ENCODE peak calls at places on chromosomes 2 and 18, in six cellular contexts. C, D, Z, N, F and V are unnamed samples.

GRCh38 chr2:85583667-85584353 is 421 bp upstream of the VAMP5 start:
- DNase-seq in Z (no peak), F (peak; percentile 73), D (peak; percentile 68), N (no peak), C (no peak), V (no peak)

GRCh38 chr18:26656944-26657536 is 108.7 kb upstream of the KCTD1 start:
- DNase-seq in C (peak; percentile 48), D (peak; percentile 84), Z (peak; percentile 75), N (no peak), F (peak; percentile 6), V (peak; percentile 85)

GRCh38 chr2:171855401-171855800 is 38.6 kb downstream of the SLC25A12 start:
- DNase-seq in D (no peak), C (no peak), N (no peak), F (no peak), Z (no peak), V (no peak)

GRCh38 chr2:151695778-151696177 is 38.5 kb downstream of the NEB start:
- DNase-seq in C (no peak), N (no peak), Z (no peak), F (no peak), D (no peak), V (no peak)

GRCh38 chr18:22191346-22191710 is 21.9 kb downstream of the GATA6 start:
- DNase-seq in D (no peak), C (no peak), N (no peak), Z (no peak), F (no peak), V (no peak)

GRCh38 chr2:181680055-181680936 is at the start of gene NEUROD1:
- DNase-seq in C (peak; percentile 16), N (no peak), F (no peak), D (no peak), Z (no peak), V (no peak)

GRCh38 chr2:100884145-100884621 is 64.2 kb downstream of the NPAS2 start:
- DNase-seq in D (no peak), C (no peak), F (no peak), N (no peak), Z (no peak), V (no peak)

GRCh38 chr18:9147440-9148238 is 11.1 kb downstream of the ANKRD12 start:
- DNase-seq in C (peak; percentile 75), Z (no peak), F (peak; percentile 72), D (no peak), N (no peak), V (no peak)

GRCh38 chr2:168034586-168034985 is 212.8 kb downstream of the STK39 start:
- DNase-seq in C (no peak), Z (no peak), N (no peak), D (no peak), F (no peak), V (no peak)

GRCh38 chr2:126858436-126858835 is 40.3 kb upstream of the TEX51 start:
- DNase-seq in N (no peak), F (no peak), D (no peak), C (no peak), Z (no peak), V (no peak)

GRCh38 chr2:198054299-198054698 is 249.9 kb downstream of the PLCL1 start:
- DNase-seq in C (peak; percentile 30), Z (no peak), N (peak; percentile 21), F (peak; percentile 10), D (no peak), V (peak; percentile 34)

GRCh38 chr2:28702415-28702859 is 49.2 kb upstream of the PPP1CB start:
- DNase-seq in D (peak; percentile 83), Z (no peak), C (no peak), N (no peak), F (peak; percentile 58), V (no peak)

GRCh38 chr18:76941284-76941683 is 118.9 kb downstream of the ZNF236 start:
- DNase-seq in Z (no peak), N (no peak), D (no peak), F (no peak), C (no peak), V (no peak)

GRCh38 chr2:95047629-95048510 is 22.4 kb downstream of the MAL start:
- DNase-seq in F (no peak), C (no peak), D (peak; percentile 56), Z (no peak), N (no peak), V (peak; percentile 72)

GRCh38 chr2:240916571-240917008 is 10.5 kb downstream of the CROCC2 start:
- DNase-seq in C (peak; percentile 74), Z (peak; percentile 61), D (peak; percentile 72), F (no peak), N (peak; percentile 26), V (no peak)

GRCh38 chr2:113980946-113981345 is 91.1 kb downstream of the ACTR3 start:
- DNase-seq in C (no peak), N (no peak), D (no peak), F (no peak), Z (no peak), V (no peak)

GRCh38 chr2:219944861-219945260 is 317.4 kb downstream of the SLC4A3 start:
- DNase-seq in N (no peak), D (no peak), Z (no peak), F (no peak), C (no peak), V (no peak)

GRCh38 chr2:179460530-179460929 is 195.9 kb upstream of the SESTD1 start:
- DNase-seq in Z (peak; percentile 26), D (no peak), C (peak; percentile 56), F (peak; percentile 58), N (no peak), V (no peak)

GRCh38 chr18:22503803-22504202 is 86.1 kb upstream of the CTAGE1 start:
- DNase-seq in C (no peak), Z (peak; percentile 63), N (no peak), F (no peak), D (no peak), V (no peak)

GRCh38 chr2:45128580-45128997 is 119.3 kb upstream of the SIX2 start:
- DNase-seq in C (peak; percentile 81), Z (no peak), F (no peak), N (no peak), D (no peak), V (no peak)

GRCh38 chr2:212912445-212913103 is 238.8 kb downstream of the IKZF2 start:
- DNase-seq in Z (no peak), C (peak; percentile 71), N (no peak), D (no peak), F (peak; percentile 18), V (peak; percentile 57)
- TF ChIP-seq EP300 in Z (no peak), C (no peak), N (no peak), D (no peak), F (no peak), V (no peak)

GRCh38 chr2:8303322-8303832 is 378.5 kb upstream of the ID2 start:
- DNase-seq in Z (no peak), D (peak; percentile 85), C (no peak), F (no peak), N (no peak), V (peak; percentile 60)

GRCh38 chr2:8306530-8307351 is 375.1 kb upstream of the ID2 start:
- DNase-seq in C (peak; percentile 78), N (no peak), D (no peak), F (no peak), Z (no peak), V (no peak)

GRCh38 chr2:8307779-8308178 is 374.1 kb upstream of the ID2 start:
- DNase-seq in D (no peak), F (no peak), Z (no peak), C (no peak), N (no peak), V (no peak)

GRCh38 chr2:8309131-8309530 is 372.7 kb upstream of the ID2 start:
- DNase-seq in C (no peak), Z (no peak), D (no peak), N (no peak), F (no peak), V (no peak)

GRCh38 chr2:8304821-8305766 is 376.8 kb upstream of the ID2 start:
- DNase-seq in C (no peak), D (no peak), F (no peak), Z (no peak), N (peak; percentile 31), V (no peak)
- TF ChIP-seq EP300 in C (no peak), D (no peak), F (no peak), Z (no peak), N (no peak), V (no peak)

GRCh38 chr18:39946623-39947061 is 2008.4 kb upstream of the PIK3C3 start:
- DNase-seq in N (no peak), C (peak; percentile 49), Z (no peak), D (no peak), F (no peak), V (no peak)
- TF ChIP-seq EP300 in N (no peak), C (no peak), Z (no peak), D (no peak), F (no peak), V (no peak)

DNA sequence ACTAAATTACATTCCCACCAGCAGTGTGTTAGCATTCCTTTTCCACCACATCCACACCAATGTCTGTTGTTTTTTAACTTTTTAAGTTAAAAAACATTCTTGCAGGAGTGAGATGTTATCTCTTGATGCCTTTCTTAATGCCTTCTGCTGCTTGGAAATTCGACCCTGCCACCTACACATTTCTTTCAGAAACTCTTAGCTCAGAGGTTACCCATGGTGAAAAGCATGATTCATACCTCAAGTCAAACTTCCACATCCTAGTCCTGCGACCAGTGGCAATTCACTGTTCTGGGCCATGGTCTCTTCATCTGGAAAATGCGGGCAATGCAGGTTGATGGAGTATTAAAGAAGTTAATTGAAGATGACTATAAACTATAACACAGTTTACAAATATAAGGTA is 12.7 kb upstream of the HNMT start:
- DNase-seq in C (no peak), Z (no peak), F (no peak), N (no peak), D (no peak), V (no peak)
- TF ChIP-seq EP300 in C (no peak), Z (no peak), F (no peak), N (no peak), D (no peak), V (no peak)